ENCODE peak calls at places on chromosomes 12 and 14, in seven cellular contexts. V is tibial artery, D is fibroblast of pulmonary artery, P is BE2C, F is hepatocyte, X is K562, T is adrenal gland. H is an unnamed sample.

GRCh38 chr12:127147724-127148123 is 1119.2 kb upstream of the TMEM132C start:
- DNase-seq in F (no peak), P (no peak), V (no peak), T (no peak), D (no peak), X (no peak), H (no peak)

GRCh38 chr14:94024549-94024948 is 1.6 kb upstream of the OTUB2 start:
- DNase-seq in D (no peak), X (no peak), V (no peak), P (no peak), F (no peak), T (no peak), H (no peak)

GRCh38 chr12:117093918-117094630 is 5.1 kb downstream of the TESC start:
- DNase-seq in F (no peak), P (no peak), T (no peak), D (no peak), X (no peak), V (no peak), H (no peak)

GRCh38 chr12:106645074-106645421 is 62.2 kb downstream of the RFX4 start:
- DNase-seq in P (no peak), X (no peak), T (peak; percentile 59), V (peak; percentile 50), F (no peak), D (peak; percentile 8), H (peak; percentile 7)

GRCh38 chr12:124094733-124095132 is 121.7 kb downstream of the ZNF664 start:
- DNase-seq in X (no peak), V (no peak), D (no peak), P (no peak), F (no peak), T (no peak), H (no peak)

GRCh38 chr12:108714866-108715265 is 16.5 kb downstream of the CORO1C start:
- DNase-seq in X (no peak), F (no peak), V (no peak), T (no peak), D (no peak), P (no peak), H (no peak)

GRCh38 chr12:50925342-50925651 is 27.0 kb upstream of the HIGD1C start:
- DNase-seq in X (no peak), P (peak; percentile 42), T (no peak), F (no peak), V (no peak), D (no peak), H (no peak)

GRCh38 chr14:75667099-75667498 is 6.1 kb downstream of the TTLL5 start:
- DNase-seq in T (no peak), D (no peak), V (no peak), F (no peak), X (no peak), P (no peak), H (no peak)

GRCh38 chr12:69274861-69275260 is 35.5 kb downstream of the CPSF6 start:
- DNase-seq in V (no peak), D (peak; percentile 33), T (no peak), X (no peak), F (no peak), P (no peak), H (peak; percentile 75)

GRCh38 chr14:95452176-95452889 is 64.1 kb downstream of the SYNE3 start:
- DNase-seq in D (peak; percentile 22), X (peak; percentile 27), T (no peak), F (no peak), V (no peak), P (peak; percentile 39), H (no peak)

GRCh38 chr14:95291859-95292542 is 27.7 kb downstream of the CLMN start:
- DNase-seq in X (peak; percentile 19), V (peak; percentile 75), P (peak; percentile 66), T (peak; percentile 87), F (no peak), D (peak; percentile 69), H (peak; percentile 96)

GRCh38 chr12:109983432-109984142 is 12.6 kb downstream of the GIT2 start:
- DNase-seq in V (no peak), P (no peak), T (no peak), D (no peak), X (no peak), F (no peak), H (no peak)

GRCh38 chr12:12705833-12706520 is 10.0 kb upstream of the GPR19 start:
- DNase-seq in D (no peak), P (peak; percentile 21), T (no peak), X (no peak), F (no peak), V (no peak), H (no peak)

GRCh38 chr12:13383379-13383778 is 186.9 kb downstream of the EMP1 start:
- DNase-seq in X (no peak), V (no peak), P (no peak), F (peak; percentile 70), T (no peak), D (no peak), H (no peak)

GRCh38 chr12:108640802-108641445 is 7.2 kb upstream of the SELPLG start:
- DNase-seq in D (peak; percentile 59), F (peak; percentile 59), V (peak; percentile 25), T (no peak), X (peak; percentile 83), P (peak; percentile 56), H (peak; percentile 47)

GRCh38 chr14:90535556-90535930 is 138.7 kb downstream of the CALM1 start:
- DNase-seq in V (no peak), T (no peak), F (no peak), D (no peak), P (no peak), X (no peak), H (no peak)

GRCh38 chr14:93965968-93966474 is 10.3 kb downstream of the ASB2 start:
- DNase-seq in D (no peak), T (no peak), X (no peak), V (no peak), F (no peak), P (no peak), H (no peak)

GRCh38 chr14:101047326-101047725 is 143.8 kb upstream of the RTL1 start:
- DNase-seq in T (no peak), D (no peak), X (peak; percentile 9), P (no peak), F (no peak), V (no peak), H (no peak)

GRCh38 chr12:6084969-6085450 is 39.5 kb downstream of the VWF start:
- DNase-seq in F (no peak), V (peak; percentile 3), X (no peak), T (peak; percentile 31), D (no peak), P (peak; percentile 11), H (no peak)

GRCh38 chr14:87888136-87888999 is 104.6 kb downstream of the GALC start:
- DNase-seq in T (peak; percentile 53), D (peak; percentile 4), P (peak; percentile 54), V (peak; percentile 43), X (peak; percentile 30), F (peak; percentile 12), H (peak; percentile 64)

GRCh38 chr12:130680451-130680990 is 35.6 kb downstream of the RIMBP2 start:
- DNase-seq in T (no peak), P (no peak), V (no peak), F (no peak), X (no peak), D (no peak), H (no peak)

GRCh38 chr14:65704850-65705249 is 292.3 kb downstream of the FUT8 start:
- DNase-seq in V (no peak), P (no peak), T (no peak), X (no peak), D (peak; percentile 7), F (no peak), H (no peak)

GRCh38 chr12:95205685-95206084 is 11.6 kb downstream of the FGD6 start:
- DNase-seq in D (peak; percentile 89), T (peak; percentile 74), F (peak; percentile 57), P (no peak), V (no peak), X (no peak), H (peak; percentile 88)

DNA sequence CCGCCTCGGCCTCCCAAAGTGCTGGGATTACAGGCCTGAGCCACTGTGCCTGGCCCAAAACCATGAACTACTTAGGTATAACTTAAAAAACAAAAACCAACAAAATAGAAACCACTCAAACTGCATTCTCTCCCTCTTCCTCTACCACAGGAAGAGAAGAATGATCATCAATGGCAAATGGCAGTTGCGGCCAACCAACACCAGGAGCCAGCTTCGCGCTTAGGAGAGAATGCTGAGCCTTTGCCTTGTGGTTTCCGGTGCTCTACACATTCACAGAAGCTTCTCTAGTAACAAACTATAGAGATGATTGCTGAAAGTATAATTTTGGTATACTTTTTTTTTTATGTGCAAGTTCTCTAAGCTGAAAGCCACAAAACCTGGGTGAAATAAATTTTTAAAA is 17.1 kb downstream of the CATSPERB start:
- DNase-seq in X (no peak), V (no peak), D (no peak), P (no peak), F (no peak), T (no peak), H (no peak)
- TF ChIP-seq CTCF in X (peak; percentile 19), V (no peak), D (no peak), P (peak; percentile 5), F (no peak), T (no peak), H (no peak)

GRCh38 chr12:34342048-34342447 is 319.8 kb downstream of the ALG10 start:
- DNase-seq in P (no peak), X (no peak), T (no peak), D (no peak), V (no peak), F (no peak), H (no peak)
- H3K4me3 ChIP-seq in P (no peak overlapping the region), X (peak overlapping the region; percentile 8), T (no peak overlapping the region), D (no peak overlapping the region), V (no peak overlapping the region), F (no peak overlapping the region), H (no peak overlapping the region)

DNA sequence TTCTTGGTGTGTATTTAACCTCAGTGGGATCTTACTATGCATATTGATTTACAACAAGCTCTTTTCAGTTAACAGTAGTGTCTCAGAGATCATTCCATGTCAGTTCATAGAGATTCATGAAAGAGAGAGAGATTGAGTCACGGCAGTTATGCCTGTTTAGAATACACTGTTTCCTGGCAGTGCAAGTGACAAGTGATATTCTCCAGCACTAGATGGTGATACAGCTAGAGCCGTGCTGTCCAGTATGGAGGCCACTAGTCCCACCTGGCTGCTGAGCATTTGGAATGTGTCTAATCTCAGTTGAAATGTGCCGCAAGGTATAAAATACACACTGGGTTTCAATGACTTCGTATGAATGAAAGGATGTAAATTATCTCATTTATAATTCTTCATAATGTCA is 184.4 kb downstream of the SUDS3 start:
- DNase-seq in T (no peak), V (no peak), P (no peak), D (no peak), F (no peak), X (no peak), H (no peak)
- TF ChIP-seq CTCF in T (no peak), V (no peak), P (no peak), D (no peak), F (no peak), X (no peak), H (no peak)

GRCh38 chr14:23183479-23183878 is at the start of gene SLC7A8:
- DNase-seq in T (peak; percentile 83), F (peak; percentile 73), D (peak; percentile 29), V (peak; percentile 80), X (no peak), P (no peak), H (no peak)

GRCh38 chr14:23183076-23183475 is 384 bp downstream of the SLC7A8 start:
- DNase-seq in F (no peak), V (no peak), D (no peak), P (no peak), T (no peak), X (no peak), H (no peak)

GRCh38 chr14:23181946-23182345 is 1.5 kb downstream of the SLC7A8 start:
- DNase-seq in D (no peak), V (no peak), F (no peak), T (no peak), X (no peak), P (no peak), H (no peak)

GRCh38 chr14:23182372-23183014 is 967 bp downstream of the SLC7A8 start:
- DNase-seq in V (peak; percentile 55), X (peak; percentile 35), T (peak; percentile 74), D (no peak), P (no peak), F (peak; percentile 63), H (no peak)

GRCh38 chr14:23181453-23181852 is 2.0 kb downstream of the SLC7A8 start:
- DNase-seq in D (no peak), P (no peak), T (no peak), X (no peak), F (no peak), V (no peak), H (no peak)
- H3K4me3 ChIP-seq in D (peak overlapping the region; percentile 4), P (no peak overlapping the region), T (no peak overlapping the region), X (no peak overlapping the region), F (peak overlapping the region; percentile 5), V (peak overlapping the region; percentile 64), H (no peak overlapping the region)

H was measured in fibroblast of mammary gland.